ENCODE peak calls at places on chromosomes 7 and 10, in seven cellular contexts. G is PC-9; Q is LNCaP clone FGC; B is CD4-positive, alpha-beta T cell; U is heart left ventricle; F is IMR-90; A is ovary. S is an unnamed sample.

GRCh38 chr7:13641699-13642098 is 347.8 kb downstream of the ETV1 start:
- DNase-seq in G (no peak), Q (peak), B (no peak), U (no peak), F (peak), A (no peak), S (peak)

GRCh38 chr7:12637819-12638592 is 49.4 kb upstream of the ARL4A start:
- DNase-seq in G (no peak), Q (no peak), B (no peak), U (no peak), F (peak), A (no peak), S (no peak)

GRCh38 chr10:7243873-7244272 is 167.0 kb downstream of the SFMBT2 start:
- DNase-seq in G (no peak), Q (no peak), B (no peak), U (no peak), F (no peak), A (no peak), S (no peak)

GRCh38 chr7:152158801-152159587 is 133.5 kb downstream of the GALNT11 start:
- DNase-seq in G (no peak), Q (no peak), B (no peak), U (no peak), F (no peak), A (no peak), S (no peak)

GRCh38 chr10:86047588-86047987 is 319.0 kb downstream of the GRID1 start:
- DNase-seq in G (no peak), Q (no peak), B (no peak), U (no peak), F (no peak), A (no peak), S (no peak)

GRCh38 chr7:68125173-68125572 is 1128.5 kb downstream of the TYW1 start:
- DNase-seq in G (no peak), Q (no peak), B (no peak), U (no peak), F (no peak), A (no peak), S (no peak)

GRCh38 chr7:137919987-137920386 is 73.2 kb upstream of the DGKI start:
- DNase-seq in G (no peak), Q (no peak), B (no peak), U (no peak), F (no peak), A (no peak), S (no peak)

GRCh38 chr7:45080958-45081669 is 7.7 kb downstream of the NACAD start:
- DNase-seq in G (no peak), Q (no peak), B (no peak), U (no peak), F (no peak), A (no peak), S (no peak)

GRCh38 chr10:106705576-106706526 is 458.7 kb downstream of the SORCS1 start:
- DNase-seq in G (no peak), Q (peak), B (no peak), U (peak), F (peak), A (peak), S (peak)

GRCh38 chr10:79507436-79508167 is 4.7 kb upstream of the EIF5AL1 start:
- DNase-seq in G (peak), Q (no peak), B (no peak), U (no peak), F (no peak), A (no peak), S (no peak)

GRCh38 chr10:24278519-24278889 is 69.6 kb downstream of the KIAA1217 start:
- DNase-seq in G (no peak), Q (no peak), B (no peak), U (no peak), F (no peak), A (no peak), S (no peak)

GRCh38 chr7:47580175-47580701 is 1.7 kb downstream of the TNS3 start:
- DNase-seq in G (peak), Q (no peak), B (no peak), U (no peak), F (peak), A (peak), S (no peak)

GRCh38 chr7:117781707-117782106 is 91.5 kb downstream of the CTTNBP2 start:
- DNase-seq in G (no peak), Q (no peak), B (no peak), U (no peak), F (peak), A (no peak), S (no peak)

DNA sequence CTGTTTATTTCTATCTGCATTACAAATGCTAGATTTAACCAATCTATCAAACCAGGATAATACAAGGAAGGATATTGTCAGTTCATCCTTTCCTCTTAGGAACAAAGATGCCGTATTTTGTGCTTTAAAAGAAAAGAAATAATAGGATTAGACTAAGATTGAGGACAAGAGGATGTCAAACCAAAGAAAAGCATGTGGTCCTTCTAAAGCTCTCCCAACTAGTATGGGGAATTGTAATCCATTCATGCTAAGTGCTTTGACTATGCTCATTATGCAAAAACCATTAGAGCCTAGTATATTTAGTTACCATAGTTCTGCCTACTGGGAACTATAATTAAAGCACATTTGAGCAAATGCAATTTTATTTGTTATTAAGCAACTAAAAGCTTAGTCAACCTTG is 280.2 kb downstream of the GRM8 start:
- DNase-seq in G (no peak), Q (no peak), B (no peak), U (no peak), F (no peak), A (no peak), S (no peak)
- TF ChIP-seq CTCF in G (no peak), Q (no peak), B (no peak), U (no peak), F (no peak), A (no peak), S (no peak)

GRCh38 chr10:128498378-128498730 is 372.1 kb upstream of the MKI67 start:
- DNase-seq in G (no peak), Q (no peak), B (no peak), U (no peak), F (no peak), A (no peak), S (no peak)
- TF ChIP-seq CTCF in G (no peak), Q (no peak), B (no peak), U (no peak), F (no peak), A (no peak), S (no peak)

DNA sequence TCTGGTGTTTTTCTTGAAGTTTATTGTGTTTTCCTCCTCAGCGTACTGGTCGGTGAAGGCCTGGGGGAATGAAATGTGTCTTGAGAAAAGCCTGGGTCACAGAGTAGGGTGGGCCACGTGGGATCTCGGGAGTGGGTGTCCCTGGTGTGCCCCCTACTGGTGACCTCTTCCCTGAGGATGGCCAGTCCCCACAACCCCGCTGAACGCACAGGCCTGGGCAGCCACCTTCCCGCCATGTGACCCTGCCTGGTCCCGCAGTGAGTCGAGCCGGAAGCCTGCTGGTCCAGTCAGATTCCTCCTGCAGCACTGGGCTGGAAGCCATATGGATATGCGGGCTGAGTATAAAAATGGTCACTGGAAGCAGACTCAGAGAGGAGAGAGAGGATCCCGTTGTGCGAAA is 52.9 kb upstream of the GNA12 start:
- DNase-seq in G (no peak), Q (no peak), B (no peak), U (no peak), F (no peak), A (no peak), S (no peak)
- TF ChIP-seq CTCF in G (no peak), Q (no peak), B (no peak), U (no peak), F (no peak), A (no peak), S (no peak)

GRCh38 chr10:93680414-93681047 is 21.9 kb downstream of the FRA10AC1 start:
- DNase-seq in G (no peak), Q (no peak), B (no peak), U (no peak), F (peak), A (no peak), S (peak)
- TF ChIP-seq CTCF in G (peak), Q (peak), B (no peak), U (peak), F (peak), A (no peak), S (peak)

DNA sequence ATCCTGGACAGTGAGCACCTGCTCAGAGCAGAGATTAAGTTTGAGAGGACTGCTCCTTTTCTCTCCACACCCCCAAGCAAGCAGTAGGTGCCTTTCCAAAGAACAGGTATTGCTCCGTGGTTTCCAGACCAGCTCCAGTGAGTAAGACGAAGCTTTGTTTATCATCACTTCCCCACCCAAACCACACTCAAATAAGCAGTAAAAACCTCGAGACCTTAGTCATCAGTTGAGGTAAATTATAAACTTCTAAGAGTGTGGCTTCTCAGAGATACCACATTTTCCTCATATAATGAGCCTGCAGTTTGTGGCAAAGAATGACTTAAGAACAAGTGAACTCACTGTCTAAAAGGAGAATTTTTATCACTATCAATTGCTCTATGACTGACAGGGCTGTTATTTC is 50.0 kb upstream of the GRB10 start:
- DNase-seq in G (peak), Q (no peak), B (no peak), U (no peak), F (peak), A (no peak), S (peak)
- TF ChIP-seq CTCF in G (no peak), Q (no peak), B (no peak), U (no peak), F (no peak), A (no peak), S (no peak)

DNA sequence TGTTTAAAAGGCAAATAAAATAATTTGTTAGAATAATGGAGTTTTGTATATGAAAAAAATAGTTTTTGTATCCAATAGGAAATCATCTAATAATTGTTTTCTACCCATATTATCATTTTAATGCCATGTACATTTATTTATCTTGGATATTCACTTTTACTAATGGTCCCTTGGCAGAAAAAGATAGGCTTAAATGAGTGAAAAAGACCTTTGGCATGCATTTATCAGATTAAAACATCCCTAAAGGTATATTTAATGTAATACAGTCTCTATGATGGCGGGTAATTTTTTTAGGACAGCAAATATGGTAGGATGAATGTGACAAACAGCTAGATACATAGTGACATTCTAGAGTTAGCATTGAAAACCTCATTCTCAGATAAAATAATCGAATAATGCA is 175.4 kb upstream of the PLXDC2 start:
- DNase-seq in G (no peak), Q (no peak), B (no peak), U (no peak), F (no peak), A (no peak), S (no peak)
- TF ChIP-seq CTCF in G (no peak), Q (no peak), B (no peak), U (no peak), F (no peak), A (no peak), S (no peak)

GRCh38 chr7:114985316-114985715 is 63.4 kb downstream of the MDFIC start:
- DNase-seq in G (no peak), Q (no peak), B (no peak), U (no peak), F (no peak), A (no peak), S (no peak)

GRCh38 chr7:114986805-114987204 is 64.9 kb downstream of the MDFIC start:
- DNase-seq in G (no peak), Q (no peak), B (no peak), U (no peak), F (peak), A (no peak), S (no peak)

GRCh38 chr7:114988755-114989154 is 66.9 kb downstream of the MDFIC start:
- DNase-seq in G (no peak), Q (no peak), B (no peak), U (peak), F (peak), A (peak), S (peak)

GRCh38 chr7:114988035-114988434 is 66.1 kb downstream of the MDFIC start:
- DNase-seq in G (no peak), Q (no peak), B (no peak), U (no peak), F (no peak), A (no peak), S (no peak)

GRCh38 chr7:114986181-114986800 is 64.4 kb downstream of the MDFIC start:
- DNase-seq in G (no peak), Q (no peak), B (no peak), U (no peak), F (no peak), A (no peak), S (no peak)
- TF ChIP-seq CTCF in G (no peak), Q (no peak), B (no peak), U (no peak), F (no peak), A (no peak), S (no peak)

GRCh38 chr10:29166713-29167112 is 122.2 kb upstream of the LYZL1 start:
- DNase-seq in G (no peak), Q (no peak), B (no peak), U (no peak), F (no peak), A (no peak), S (no peak)

GRCh38 chr10:29169021-29169420 is 119.8 kb upstream of the LYZL1 start:
- DNase-seq in G (no peak), Q (no peak), B (no peak), U (no peak), F (no peak), A (no peak), S (no peak)

GRCh38 chr10:29160110-29160669 is 128.7 kb upstream of the LYZL1 start:
- DNase-seq in G (peak), Q (no peak), B (no peak), U (no peak), F (peak), A (no peak), S (peak)

GRCh38 chr10:29158066-29158465 is 130.8 kb upstream of the LYZL1 start:
- DNase-seq in G (no peak), Q (no peak), B (no peak), U (no peak), F (no peak), A (no peak), S (no peak)

DNA sequence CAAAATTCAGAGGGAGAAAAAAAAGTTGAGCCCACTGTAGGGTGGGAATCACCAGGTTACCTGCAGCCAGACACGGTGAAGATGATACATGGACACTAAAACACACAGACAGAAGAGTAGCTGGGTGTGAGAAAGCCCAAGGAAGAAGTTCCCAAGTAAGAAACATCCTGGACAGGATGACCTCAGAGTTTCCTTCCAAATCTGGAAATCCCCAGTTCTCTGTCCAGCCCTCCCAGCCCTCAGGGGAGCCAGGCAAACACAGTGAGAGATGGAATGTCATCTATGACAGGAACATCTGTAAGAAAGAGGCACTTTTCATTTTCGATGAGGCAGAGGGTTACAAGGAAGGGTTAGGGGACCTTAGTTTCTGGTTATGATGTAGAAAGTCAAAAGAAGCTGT is 125.1 kb upstream of the LYZL1 start:
- DNase-seq in G (no peak), Q (no peak), B (no peak), U (peak), F (peak), A (no peak), S (peak)
- TF ChIP-seq CTCF in G (no peak), Q (no peak), B (no peak), U (no peak), F (no peak), A (no peak), S (no peak)

DNA sequence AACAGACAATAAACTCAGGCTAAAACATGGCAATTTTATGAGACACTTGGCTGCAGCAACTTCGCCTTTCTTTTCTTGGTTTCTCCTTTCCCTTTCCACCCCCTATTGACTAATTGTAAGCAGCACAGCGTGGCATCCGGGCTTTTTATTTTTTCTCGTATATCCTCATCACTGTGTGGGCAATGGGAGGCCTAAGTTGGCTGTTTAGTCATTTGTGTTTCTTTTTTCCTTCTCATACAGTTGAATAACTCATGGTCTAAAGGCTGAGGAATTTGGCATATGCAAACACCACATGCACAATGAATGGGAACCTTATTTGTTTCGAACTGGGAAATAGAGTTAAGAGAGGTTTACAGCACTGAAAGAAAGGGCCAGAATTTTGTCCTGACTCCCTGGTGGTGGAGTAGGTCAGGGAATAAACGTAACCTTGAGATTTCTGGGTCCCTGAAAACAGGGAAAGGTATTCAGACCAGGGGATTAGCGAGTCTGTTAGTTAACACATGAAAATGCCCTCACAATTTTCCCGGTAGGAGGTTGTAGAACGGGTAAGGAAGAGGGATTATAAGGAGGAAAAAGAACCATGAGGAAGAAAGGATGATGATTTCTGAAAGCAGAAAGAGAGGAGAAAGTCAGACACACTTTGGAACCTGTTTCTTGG is 858.3 kb downstream of the KCNMA1 start:
- DNase-seq in G (no peak), Q (no peak), B (no peak), U (no peak), F (peak), A (no peak), S (peak)
- TF ChIP-seq CTCF in G (no peak), Q (no peak), B (no peak), U (no peak), F (peak), A (no peak), S (no peak)